ENCODE peak calls at places on chromosomes 12 and 14, in eight cellular contexts. T, R, D, I, C, N, G and U are unnamed samples.
A peak's percentile ranks its signal among the peaks of the same experiment; 100 is the strongest.

GRCh38 chr12:63844391-63845341 is at the start of gene SRGAP1:
- DNase-seq in T (no peak), R (peak; percentile 63), D (no peak), I (peak; percentile 69), C (no peak), N (peak; percentile 88), G (peak; percentile 72), U (no peak)

GRCh38 chr12:10753066-10753465 is 29.9 kb upstream of the YBX3 start:
- DNase-seq in T (peak; percentile 42), R (no peak), D (no peak), I (no peak), C (no peak), N (no peak), G (no peak), U (no peak)

GRCh38 chr12:112025808-112026375 is 12.7 kb downstream of the ERP29 start:
- DNase-seq in T (no peak), R (peak; percentile 30), D (no peak), I (no peak), C (no peak), N (no peak), G (no peak), U (no peak)

GRCh38 chr14:102545461-102546265 is 36.1 kb upstream of the ANKRD9 start:
- DNase-seq in T (no peak), R (peak; percentile 85), D (peak; percentile 73), I (no peak), C (no peak), N (no peak), G (no peak), U (no peak)

GRCh38 chr12:17132336-17132735 is 526.4 kb upstream of the LMO3 start:
- DNase-seq in T (no peak), R (no peak), D (no peak), I (no peak), C (no peak), N (no peak), G (no peak), U (no peak)

GRCh38 chr12:27394676-27395075 is 51.9 kb upstream of the SMCO2 start:
- DNase-seq in T (no peak), R (no peak), D (no peak), I (no peak), C (no peak), N (no peak), G (no peak), U (no peak)

GRCh38 chr14:57403521-57403864 is 13.1 kb downstream of the NAA30 start:
- DNase-seq in T (no peak), R (no peak), D (peak; percentile 14), I (no peak), C (no peak), N (no peak), G (no peak), U (no peak)

GRCh38 chr12:54261817-54262402 is 18.0 kb downstream of the CBX5 start:
- DNase-seq in T (no peak), R (no peak), D (no peak), I (no peak), C (no peak), N (no peak), G (no peak), U (no peak)

GRCh38 chr14:103692159-103692558 is 23.1 kb downstream of the XRCC3 start:
- DNase-seq in T (no peak), R (no peak), D (no peak), I (no peak), C (no peak), N (no peak), G (no peak), U (no peak)

GRCh38 chr14:103688906-103689902 is 26.0 kb downstream of the XRCC3 start:
- DNase-seq in T (no peak), R (no peak), D (no peak), I (no peak), C (no peak), N (no peak), G (no peak), U (peak; percentile 43)

GRCh38 chr14:103688441-103688840 is 26.8 kb downstream of the XRCC3 start:
- DNase-seq in T (no peak), R (no peak), D (no peak), I (no peak), C (no peak), N (no peak), G (no peak), U (no peak)

GRCh38 chr14:103692871-103693270 is 22.4 kb downstream of the XRCC3 start:
- DNase-seq in T (no peak), R (no peak), D (no peak), I (no peak), C (no peak), N (no peak), G (no peak), U (no peak)

GRCh38 chr14:103690332-103690731 is 24.9 kb downstream of the XRCC3 start:
- DNase-seq in T (no peak), R (no peak), D (no peak), I (peak; percentile 32), C (no peak), N (no peak), G (no peak), U (no peak)
- H3K4me3 ChIP-seq in T (no peak overlapping the region), R (no peak overlapping the region), D (no peak overlapping the region), I (no peak overlapping the region), C (no peak overlapping the region), N (no peak overlapping the region), G (no peak overlapping the region), U (no peak overlapping the region)

GRCh38 chr14:85412756-85413155 is 117.2 kb upstream of the FLRT2 start:
- DNase-seq in T (no peak), R (no peak), D (no peak), I (no peak), C (no peak), N (no peak), G (no peak), U (no peak)

GRCh38 chr14:85414142-85414541 is 115.8 kb upstream of the FLRT2 start:
- DNase-seq in T (no peak), R (no peak), D (no peak), I (no peak), C (no peak), N (no peak), G (no peak), U (no peak)

GRCh38 chr14:85416771-85417170 is 113.2 kb upstream of the FLRT2 start:
- DNase-seq in T (no peak), R (no peak), D (peak; percentile 30), I (no peak), C (peak; percentile 7), N (no peak), G (no peak), U (peak; percentile 65)

GRCh38 chr14:85417396-85417795 is 112.5 kb upstream of the FLRT2 start:
- DNase-seq in T (no peak), R (no peak), D (no peak), I (no peak), C (no peak), N (no peak), G (no peak), U (no peak)

GRCh38 chr14:85415015-85415712 is 114.8 kb upstream of the FLRT2 start:
- DNase-seq in T (peak; percentile 56), R (peak; percentile 61), D (peak; percentile 90), I (no peak), C (no peak), N (no peak), G (peak; percentile 47), U (no peak)
- TF ChIP-seq CTCF in T (peak; percentile 31), R (peak; percentile 64), D (peak; percentile 55), I (no peak), C (no peak), N (no peak), G (peak; percentile 30), U (peak; percentile 40)

DNA sequence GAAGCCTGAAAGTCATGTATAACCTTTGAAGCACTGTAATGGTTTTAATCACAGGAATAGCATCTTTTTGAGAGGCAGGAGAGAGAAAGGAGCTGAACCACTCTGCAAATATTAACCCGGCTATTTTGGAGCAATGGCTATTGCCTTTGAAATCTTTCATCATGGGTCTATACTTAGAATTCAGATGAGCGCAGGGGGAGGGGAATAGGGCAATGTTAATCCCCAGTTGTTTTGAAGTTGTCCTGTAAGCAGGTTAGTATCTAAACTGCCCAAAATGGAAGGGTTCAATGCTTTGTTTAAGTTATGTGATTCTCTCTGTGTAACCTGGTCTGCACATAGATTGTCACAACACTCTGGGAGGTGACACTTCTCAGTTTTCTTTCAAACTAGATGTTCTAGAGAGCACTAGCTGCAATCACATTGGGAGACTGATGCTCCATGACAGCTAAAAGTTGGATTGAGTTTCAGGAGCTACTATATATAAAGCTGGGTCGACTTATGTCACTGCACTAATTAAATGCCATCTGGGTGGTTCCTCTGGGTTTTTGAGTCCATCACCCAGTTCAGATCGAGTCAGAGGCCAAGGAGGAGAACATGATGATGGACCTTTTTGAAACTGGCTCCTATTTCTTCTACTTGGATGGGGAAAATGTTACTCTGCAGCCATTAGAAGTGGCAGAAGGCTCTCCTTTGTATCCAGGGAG is at the start of gene MYF6:
- DNase-seq in T (no peak), R (no peak), D (no peak), I (no peak), C (no peak), N (no peak), G (no peak), U (no peak)
- H3K4me3 ChIP-seq in T (no peak within 1 kb of the TSS), R (peak within 1 kb of the TSS; percentile 50), D (no peak within 1 kb of the TSS), I (no peak within 1 kb of the TSS), C (no peak within 1 kb of the TSS), N (no peak within 1 kb of the TSS), G (no peak within 1 kb of the TSS), U (peak within 1 kb of the TSS; percentile 40)

GRCh38 chr14:63045234-63045611 is at the start of gene KCNH5:
- DNase-seq in T (no peak), R (peak; percentile 83), D (no peak), I (no peak), C (peak; percentile 59), N (no peak), G (peak; percentile 18), U (no peak)

GRCh38 chr14:63051301-63051700 is 6.0 kb upstream of the KCNH5 start:
- DNase-seq in T (no peak), R (no peak), D (no peak), I (no peak), C (no peak), N (no peak), G (no peak), U (no peak)

GRCh38 chr14:63046339-63047268 is 1.3 kb upstream of the KCNH5 start:
- DNase-seq in T (no peak), R (peak; percentile 68), D (no peak), I (no peak), C (no peak), N (no peak), G (no peak), U (no peak)

GRCh38 chr14:63050694-63051093 is 5.4 kb upstream of the KCNH5 start:
- DNase-seq in T (no peak), R (no peak), D (no peak), I (no peak), C (peak; percentile 12), N (no peak), G (no peak), U (no peak)

DNA sequence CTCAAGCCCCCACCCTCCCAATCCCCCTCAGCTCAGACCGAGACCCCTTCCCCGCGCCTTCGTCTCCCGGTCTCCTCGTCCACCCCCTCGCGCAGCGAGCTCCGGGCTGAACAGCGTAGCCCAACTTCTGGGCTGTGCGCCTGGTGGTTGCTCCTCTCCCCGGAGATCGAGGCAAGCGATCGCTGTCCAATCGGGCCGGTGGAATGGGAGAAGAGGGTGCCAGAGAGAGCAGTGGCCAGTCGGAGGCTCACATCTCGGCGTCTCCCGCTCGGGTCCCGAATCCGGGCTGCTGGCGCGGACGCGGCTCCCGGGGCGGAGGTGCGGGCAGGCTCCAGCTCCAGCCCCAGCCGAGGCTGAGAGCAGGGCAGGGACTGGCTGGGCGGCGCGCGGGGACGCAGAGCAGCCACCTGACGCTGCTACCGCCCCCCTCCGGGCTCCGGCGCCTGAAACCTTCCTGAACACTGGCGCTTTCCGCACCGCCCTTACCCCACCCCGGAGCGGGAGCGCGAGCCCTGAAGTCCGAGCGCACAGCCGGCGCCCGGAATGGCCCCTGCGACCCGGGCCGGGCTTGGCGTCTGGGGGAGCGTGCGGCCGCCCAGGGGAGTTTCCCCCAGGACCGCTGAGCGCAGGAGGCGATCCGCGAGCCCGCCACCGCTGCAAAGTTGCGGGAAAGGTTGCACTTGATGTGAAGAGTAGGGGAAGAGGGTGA is 508 bp upstream of the KCNH5 start:
- DNase-seq in T (no peak), R (peak; percentile 94), D (no peak), I (peak; percentile 49), C (peak; percentile 30), N (no peak), G (peak; percentile 18), U (no peak)
- TF ChIP-seq CTCF in T (no peak), R (peak; percentile 30), D (no peak), I (no peak), C (no peak), N (no peak), G (no peak), U (no peak)